ENCODE peak calls at places on chromosomes 11 and 22, in five cellular contexts. One of them, this sample, is unnamed.

GRCh38 chr11:13251961-13252360 is 25.6 kb upstream of the BMAL1 start:
- DNase-seq in EH: no peak
- DNase-seq in H4: no peak
- DNase-seq in DMS153: no peak
- DNase-seq in WTC11: no peak
- DNase-seq in this sample: no peak

GRCh38 chr11:46381836-46382643 is 571 bp downstream of the MDK start:
- DNase-seq in WTC11: peak; percentile 46
- DNase-seq in H4: no peak
- DNase-seq in EH: peak; percentile 31
- DNase-seq in DMS153: no peak
- DNase-seq in this sample: peak; percentile 83

GRCh38 chr11:111935331-111936044 is 1.7 kb upstream of the DIXDC1 start:
- DNase-seq in H4: no peak
- DNase-seq in EH: no peak
- DNase-seq in DMS153: no peak
- DNase-seq in WTC11: no peak
- DNase-seq in this sample: peak; percentile 25

GRCh38 chr22:39283312-39284141 is 35.9 kb downstream of the RPL3 start:
- DNase-seq in H4: no peak
- DNase-seq in EH: peak; percentile 47
- DNase-seq in DMS153: no peak
- DNase-seq in WTC11: no peak
- DNase-seq in this sample: peak; percentile 88

GRCh38 chr11:16669799-16670415 is 68.5 kb upstream of the C11orf58 start:
- DNase-seq in WTC11: peak; percentile 41
- DNase-seq in DMS153: no peak
- DNase-seq in EH: peak; percentile 15
- DNase-seq in H4: peak; percentile 79
- DNase-seq in this sample: no peak

GRCh38 chr11:84993386-84993785 is 633.8 kb downstream of the DLG2 start:
- DNase-seq in DMS153: no peak
- DNase-seq in EH: no peak
- DNase-seq in WTC11: peak; percentile 45
- DNase-seq in H4: no peak
- DNase-seq in this sample: no peak

GRCh38 chr11:87453531-87454089 is 415.9 kb downstream of the TMEM135 start:
- DNase-seq in EH: no peak
- DNase-seq in WTC11: no peak
- DNase-seq in DMS153: no peak
- DNase-seq in H4: no peak
- DNase-seq in this sample: no peak

GRCh38 chr11:117839234-117839882 is 14.8 kb upstream of the FXYD2 start:
- DNase-seq in DMS153: no peak
- DNase-seq in WTC11: no peak
- DNase-seq in H4: no peak
- DNase-seq in EH: no peak
- DNase-seq in this sample: peak; percentile 58

GRCh38 chr11:59053387-59053786 is 32.7 kb upstream of the GLYATL1B start:
- DNase-seq in EH: peak; percentile 65
- DNase-seq in H4: peak; percentile 39
- DNase-seq in WTC11: peak; percentile 90
- DNase-seq in DMS153: no peak
- DNase-seq in this sample: peak; percentile 90

GRCh38 chr22:44449061-44449682 is 48.9 kb downstream of the RTL6 start:
- DNase-seq in H4: peak; percentile 77
- DNase-seq in EH: peak; percentile 97
- DNase-seq in WTC11: no peak
- DNase-seq in DMS153: no peak
- DNase-seq in this sample: peak; percentile 80

GRCh38 chr22:24416611-24417010 is 10.8 kb upstream of the ADORA2A start:
- DNase-seq in DMS153: no peak
- DNase-seq in H4: no peak
- DNase-seq in WTC11: no peak
- DNase-seq in EH: no peak
- DNase-seq in this sample: peak; percentile 74

GRCh38 chr11:46050065-46050464 is 71.2 kb downstream of the PHF21A start:
- DNase-seq in EH: peak; percentile 88
- DNase-seq in WTC11: no peak
- DNase-seq in H4: no peak
- DNase-seq in DMS153: no peak
- DNase-seq in this sample: no peak

GRCh38 chr11:22624742-22625447 is 728 bp downstream of the FANCF start:
- DNase-seq in WTC11: peak; percentile 79
- DNase-seq in DMS153: peak; percentile 69
- DNase-seq in H4: peak; percentile 73
- DNase-seq in EH: peak; percentile 65
- DNase-seq in this sample: peak; percentile 86

GRCh38 chr11:18261721-18262120 is 4.3 kb upstream of the SAA1 start:
- DNase-seq in EH: no peak
- DNase-seq in WTC11: no peak
- DNase-seq in DMS153: no peak
- DNase-seq in H4: no peak
- DNase-seq in this sample: no peak

GRCh38 chr11:75968021-75968685 is 153.1 kb downstream of the UVRAG start:
- DNase-seq in EH: peak; percentile 13
- DNase-seq in WTC11: no peak
- DNase-seq in DMS153: no peak
- DNase-seq in H4: no peak
- DNase-seq in this sample: no peak

GRCh38 chr22:39139933-39140332 is 12.5 kb downstream of the CBX7 start:
- DNase-seq in H4: no peak
- DNase-seq in EH: no peak
- DNase-seq in DMS153: no peak
- DNase-seq in WTC11: no peak
- DNase-seq in this sample: peak; percentile 57

GRCh38 chr11:3159296-3160190 is 5.6 kb downstream of the OSBPL5 start:
- DNase-seq in EH: peak; percentile 34
- DNase-seq in WTC11: peak; percentile 37
- DNase-seq in H4: no peak
- DNase-seq in DMS153: no peak
- DNase-seq in this sample: peak; percentile 86

This sample was measured in posterior vena cava.